ENCODE peak calls at places on chromosomes 6 and 20, in eight cellular contexts. G is adrenal gland; P is HCEC 1CT; D is mucosa of gallbladder; V is NCI-H748 treated with DMSO at 0.1 percent for 48 hours; R is nephron progenitor cell; E is stimulated activated CD8-positive, alpha-beta memory T cell treated with anti-CD3 and anti-CD28 coated beads, Interleukin-4, amount 100 ng/mL, for 4 hours; K is left lobe of liver. M is an unnamed sample.

GRCh38 chr6:139303176-139303575 is 11.4 kb upstream of the TXLNB start:
- DNase-seq in G (no peak), P (no peak), D (no peak), V (no peak), R (no peak), E (no peak), K (no peak), M (no peak)

GRCh38 chr6:169566319-169566718 is 135.5 kb downstream of the WDR27 start:
- DNase-seq in G (no peak), P (no peak), D (no peak), V (no peak), R (no peak), E (no peak), K (no peak), M (no peak)

GRCh38 chr20:2871111-2871465 is 2.2 kb upstream of the PTPRA start:
- DNase-seq in G (no peak), P (no peak), D (no peak), V (no peak), R (no peak), E (no peak), K (no peak), M (no peak)

GRCh38 chr6:152313542-152314482 is 323.4 kb downstream of the SYNE1 start:
- DNase-seq in G (no peak), P (peak), D (no peak), V (no peak), R (no peak), E (no peak), K (no peak), M (no peak)

GRCh38 chr20:20814685-20815084 is 102.2 kb upstream of the RALGAPA2 start:
- DNase-seq in G (no peak), P (no peak), D (no peak), V (no peak), R (no peak), E (no peak), K (no peak), M (no peak)

GRCh38 chr6:14635195-14635594 is 517.6 kb downstream of the CD83 start:
- DNase-seq in G (no peak), P (no peak), D (no peak), V (no peak), R (no peak), E (no peak), K (no peak), M (no peak)

GRCh38 chr6:29976253-29976587 is 33.9 kb downstream of the HLA-A start:
- DNase-seq in G (no peak), P (no peak), D (no peak), V (no peak), R (no peak), E (no peak), K (no peak), M (no peak)

GRCh38 chr6:28336284-28337024 is 506 bp upstream of the ZSCAN31 start:
- DNase-seq in G (peak), P (peak), D (peak), V (no peak), R (peak), E (no peak), K (no peak), M (peak)

GRCh38 chr20:6469695-6470094 is 297.8 kb upstream of the BMP2 start:
- DNase-seq in G (no peak), P (peak), D (no peak), V (no peak), R (no peak), E (no peak), K (no peak), M (no peak)

GRCh38 chr6:137853569-137854213 is 13.4 kb upstream of the TNFAIP3 start:
- DNase-seq in G (no peak), P (peak), D (no peak), V (no peak), R (no peak), E (no peak), K (no peak), M (no peak)

GRCh38 chr6:15017251-15017650 is 228.6 kb upstream of the JARID2 start:
- DNase-seq in G (no peak), P (peak), D (no peak), V (no peak), R (peak), E (no peak), K (no peak), M (no peak)

GRCh38 chr20:4476903-4477302 is 244.8 kb upstream of the PRND start:
- DNase-seq in G (no peak), P (no peak), D (no peak), V (no peak), R (no peak), E (no peak), K (no peak), M (no peak)

GRCh38 chr20:20276806-20277530 is 90.9 kb upstream of the INSM1 start:
- DNase-seq in G (peak), P (no peak), D (no peak), V (peak), R (no peak), E (no peak), K (no peak), M (no peak)

GRCh38 chr20:43508604-43509040 is 1.1 kb downstream of the L3MBTL1 start:
- DNase-seq in G (no peak), P (no peak), D (no peak), V (no peak), R (no peak), E (no peak), K (no peak), M (no peak)

GRCh38 chr6:21595951-21596378 is 2.4 kb downstream of the SOX4 start:
- DNase-seq in G (no peak), P (no peak), D (peak), V (no peak), R (peak), E (no peak), K (no peak), M (no peak)

GRCh38 chr6:43740961-43741764 is 28.8 kb upstream of the VEGFA start:
- DNase-seq in G (no peak), P (no peak), D (no peak), V (no peak), R (no peak), E (no peak), K (no peak), M (no peak)

GRCh38 chr6:142942805-142943227 is 2.2 kb downstream of the HIVEP2 start:
- DNase-seq in G (no peak), P (peak), D (no peak), V (no peak), R (no peak), E (no peak), K (no peak), M (no peak)

GRCh38 chr6:89313006-89313405 is 2.1 kb downstream of the GABRR2 start:
- DNase-seq in G (peak), P (peak), D (no peak), V (no peak), R (no peak), E (no peak), K (no peak), M (peak)

GRCh38 chr20:44064501-44065400 is 122.2 kb downstream of the JPH2 start:
- DNase-seq in G (peak), P (no peak), D (no peak), V (no peak), R (no peak), E (no peak), K (no peak), M (no peak)

GRCh38 chr20:53901697-53902096 is 168.7 kb downstream of the BCAS1 start:
- DNase-seq in G (no peak), P (no peak), D (no peak), V (no peak), R (no peak), E (no peak), K (no peak), M (no peak)

GRCh38 chr6:158625881-158626305 is 18.6 kb downstream of the DYNLT1 start:
- DNase-seq in G (no peak), P (no peak), D (no peak), V (no peak), R (no peak), E (no peak), K (no peak), M (no peak)

GRCh38 chr6:37242042-37242428 is 15.5 kb upstream of the TBC1D22B start:
- DNase-seq in G (no peak), P (no peak), D (no peak), V (no peak), R (no peak), E (no peak), K (no peak), M (no peak)

GRCh38 chr20:38599410-38599882 is 2.2 kb upstream of the ARHGAP40 start:
- DNase-seq in G (peak), P (no peak), D (peak), V (no peak), R (no peak), E (no peak), K (peak), M (no peak)

GRCh38 chr20:34435589-34435988 is 72.5 kb downstream of the ITCH start:
- DNase-seq in G (no peak), P (no peak), D (no peak), V (no peak), R (no peak), E (no peak), K (no peak), M (no peak)